ENCODE peak calls at places on chromosomes 2 and 18, in eight cellular contexts. Q is HCT116, U is right lobe of liver, J is Peyer's patch, C is heart left ventricle, K is K562, S is esophagus squamous epithelium, F is HepG2. I is an unnamed sample.

GRCh38 chr2:163698857-163699256 is 37.0 kb downstream of the FIGN start:
- DNase-seq in Q (no peak), U (no peak), J (no peak), C (no peak), K (no peak), S (no peak), F (no peak), I (no peak)

GRCh38 chr2:71700880-71701397 is 247.6 kb downstream of the DYSF start:
- DNase-seq in Q (no peak), U (no peak), J (no peak), C (peak), K (no peak), S (no peak), F (peak), I (no peak)

GRCh38 chr18:31596081-31596872 is 4.6 kb downstream of the TTR start:
- DNase-seq in Q (no peak), U (no peak), J (no peak), C (no peak), K (no peak), S (no peak), F (peak), I (no peak)

GRCh38 chr2:19321946-19322345 is 36.5 kb downstream of the OSR1 start:
- DNase-seq in Q (no peak), U (no peak), J (no peak), C (no peak), K (no peak), S (no peak), F (peak), I (no peak)

GRCh38 chr2:171482877-171483276 is 39.4 kb upstream of the CYBRD1 start:
- DNase-seq in Q (no peak), U (no peak), J (no peak), C (no peak), K (no peak), S (no peak), F (no peak), I (no peak)

GRCh38 chr2:204625135-204625534 is 79.9 kb downstream of the PARD3B start:
- DNase-seq in Q (no peak), U (no peak), J (no peak), C (no peak), K (no peak), S (no peak), F (no peak), I (no peak)

GRCh38 chr18:36305375-36305774 is 7.9 kb downstream of the FHOD3 start:
- DNase-seq in Q (no peak), U (no peak), J (no peak), C (no peak), K (no peak), S (no peak), F (no peak), I (no peak)

GRCh38 chr2:192051533-192051932 is 143.2 kb downstream of the TMEFF2 start:
- DNase-seq in Q (no peak), U (no peak), J (no peak), C (no peak), K (no peak), S (no peak), F (no peak), I (peak)

GRCh38 chr2:232104076-232104646 is 142.6 kb downstream of the DIS3L2 start:
- DNase-seq in Q (no peak), U (no peak), J (no peak), C (no peak), K (no peak), S (no peak), F (no peak), I (no peak)

GRCh38 chr18:42850174-42850766 is 265.2 kb downstream of the RIT2 start:
- DNase-seq in Q (no peak), U (no peak), J (no peak), C (no peak), K (no peak), S (no peak), F (no peak), I (no peak)

GRCh38 chr2:29802976-29803375 is 118.4 kb downstream of the ALK start:
- DNase-seq in Q (no peak), U (no peak), J (no peak), C (no peak), K (no peak), S (no peak), F (no peak), I (no peak)

GRCh38 chr2:16320716-16321115 is 344.9 kb downstream of the CYRIA start:
- DNase-seq in Q (no peak), U (no peak), J (no peak), C (no peak), K (no peak), S (no peak), F (no peak), I (no peak)

GRCh38 chr2:57934659-57935058 is 111.9 kb upstream of the VRK2 start:
- DNase-seq in Q (no peak), U (no peak), J (no peak), C (no peak), K (no peak), S (no peak), F (no peak), I (no peak)

GRCh38 chr2:154697422-154698237 is 865 bp upstream of the KCNJ3 start:
- DNase-seq in Q (no peak), U (peak), J (no peak), C (no peak), K (no peak), S (no peak), F (no peak), I (no peak)

GRCh38 chr18:58865714-58866113 is 1.0 kb downstream of the ZNF532 start:
- DNase-seq in Q (no peak), U (no peak), J (no peak), C (no peak), K (no peak), S (no peak), F (no peak), I (no peak)

GRCh38 chr2:72993147-72993546 is 75.8 kb downstream of the EMX1 start:
- DNase-seq in Q (peak), U (no peak), J (peak), C (no peak), K (peak), S (no peak), F (peak), I (peak)

GRCh38 chr2:229927817-229928321 is 5.6 kb downstream of the FBXO36 start:
- DNase-seq in Q (no peak), U (no peak), J (no peak), C (no peak), K (no peak), S (no peak), F (no peak), I (no peak)

GRCh38 chr2:189444322-189444721 is 3.0 kb downstream of the WDR75 start:
- DNase-seq in Q (no peak), U (no peak), J (no peak), C (no peak), K (no peak), S (no peak), F (no peak), I (peak)

GRCh38 chr2:191786694-191787093 is 60.2 kb downstream of the CAVIN2 start:
- DNase-seq in Q (no peak), U (no peak), J (no peak), C (no peak), K (no peak), S (no peak), F (no peak), I (no peak)

GRCh38 chr2:14143435-14143834 is 489.1 kb upstream of the LRATD1 start:
- DNase-seq in Q (no peak), U (no peak), J (no peak), C (no peak), K (no peak), S (no peak), F (no peak), I (no peak)

GRCh38 chr2:168470880-168471475 is 14.9 kb downstream of the CERS6 start:
- DNase-seq in Q (no peak), U (no peak), J (no peak), C (no peak), K (no peak), S (no peak), F (no peak), I (no peak)

GRCh38 chr2:225120175-225120574 is 77.9 kb upstream of the DOCK10 start:
- DNase-seq in Q (no peak), U (no peak), J (no peak), C (no peak), K (no peak), S (no peak), F (no peak), I (no peak)

GRCh38 chr2:48146552-48146951 is 240.3 kb upstream of the FBXO11 start:
- DNase-seq in Q (no peak), U (no peak), J (no peak), C (no peak), K (no peak), S (no peak), F (no peak), I (peak)

GRCh38 chr2:8491296-8492048 is 190.4 kb upstream of the ID2 start:
- DNase-seq in Q (no peak), U (no peak), J (no peak), C (no peak), K (no peak), S (no peak), F (no peak), I (no peak)

GRCh38 chr18:73316513-73316912 is 448.7 kb upstream of the NETO1 start:
- DNase-seq in Q (no peak), U (no peak), J (no peak), C (no peak), K (no peak), S (no peak), F (no peak), I (no peak)

GRCh38 chr18:40414155-40414754 is 1540.8 kb upstream of the PIK3C3 start:
- DNase-seq in Q (no peak), U (no peak), J (no peak), C (no peak), K (no peak), S (no peak), F (no peak), I (no peak)

GRCh38 chr2:20141056-20141762 is 83.7 kb downstream of the SDC1 start:
- DNase-seq in Q (peak), U (peak), J (peak), C (peak), K (peak), S (no peak), F (peak), I (peak)

GRCh38 chr2:88724643-88725332 is 33.3 kb downstream of the RPIA start:
- DNase-seq in Q (no peak), U (no peak), J (no peak), C (no peak), K (no peak), S (no peak), F (no peak), I (no peak)

GRCh38 chr18:37705016-37705415 is 139.4 kb upstream of the CELF4 start:
- DNase-seq in Q (no peak), U (no peak), J (no peak), C (no peak), K (no peak), S (no peak), F (no peak), I (no peak)

GRCh38 chr2:192194065-192194865 is 468 bp downstream of the TMEFF2 start:
- DNase-seq in Q (no peak), U (no peak), J (no peak), C (peak), K (no peak), S (no peak), F (no peak), I (no peak)

GRCh38 chr2:101518470-101519172 is 43.7 kb upstream of the RFX8 start:
- DNase-seq in Q (peak), U (peak), J (no peak), C (peak), K (peak), S (no peak), F (peak), I (no peak)

GRCh38 chr2:224260605-224261004 is 141.3 kb downstream of the FAM124B start:
- DNase-seq in Q (no peak), U (no peak), J (no peak), C (no peak), K (no peak), S (no peak), F (no peak), I (no peak)

GRCh38 chr2:223460774-223461211 is 141.4 kb downstream of the SCG2 start:
- DNase-seq in Q (peak), U (no peak), J (no peak), C (no peak), K (no peak), S (no peak), F (no peak), I (no peak)

GRCh38 chr2:112031916-112032582 is 23.0 kb upstream of the TMEM87B start:
- DNase-seq in Q (no peak), U (no peak), J (no peak), C (no peak), K (no peak), S (no peak), F (no peak), I (no peak)

GRCh38 chr2:5690718-5691658 is 1.2 kb upstream of the SOX11 start:
- DNase-seq in Q (no peak), U (no peak), J (no peak), C (no peak), K (no peak), S (no peak), F (no peak), I (no peak)

GRCh38 chr2:67515538-67515937 is 118.4 kb downstream of the ETAA1 start:
- DNase-seq in Q (no peak), U (no peak), J (no peak), C (no peak), K (no peak), S (no peak), F (no peak), I (no peak)

GRCh38 chr18:70620837-70621612 is 332.2 kb downstream of the SOCS6 start:
- DNase-seq in Q (no peak), U (no peak), J (no peak), C (no peak), K (no peak), S (no peak), F (no peak), I (peak)

GRCh38 chr2:55779459-55780421 is 86.1 kb upstream of the PNPT1 start:
- DNase-seq in Q (peak), U (no peak), J (no peak), C (no peak), K (no peak), S (no peak), F (peak), I (no peak)
- TF ChIP-seq POLR2A in Q (no peak), U (no peak), J (no peak), C (no peak), K (no peak), S (no peak), F (no peak), I (no peak)

GRCh38 chr2:9755638-9756037 is 87.6 kb upstream of the TAF1B start:
- DNase-seq in Q (no peak), U (no peak), J (no peak), C (no peak), K (no peak), S (no peak), F (no peak), I (no peak)

GRCh38 chr2:9758741-9759140 is 84.5 kb upstream of the TAF1B start:
- DNase-seq in Q (no peak), U (no peak), J (no peak), C (no peak), K (no peak), S (no peak), F (no peak), I (no peak)

GRCh38 chr2:9756692-9757250 is 86.5 kb upstream of the TAF1B start:
- DNase-seq in Q (no peak), U (no peak), J (no peak), C (no peak), K (no peak), S (no peak), F (no peak), I (no peak)

GRCh38 chr2:9760069-9760910 is 83.0 kb upstream of the TAF1B start:
- DNase-seq in Q (no peak), U (no peak), J (no peak), C (no peak), K (no peak), S (no peak), F (no peak), I (peak)

DNA sequence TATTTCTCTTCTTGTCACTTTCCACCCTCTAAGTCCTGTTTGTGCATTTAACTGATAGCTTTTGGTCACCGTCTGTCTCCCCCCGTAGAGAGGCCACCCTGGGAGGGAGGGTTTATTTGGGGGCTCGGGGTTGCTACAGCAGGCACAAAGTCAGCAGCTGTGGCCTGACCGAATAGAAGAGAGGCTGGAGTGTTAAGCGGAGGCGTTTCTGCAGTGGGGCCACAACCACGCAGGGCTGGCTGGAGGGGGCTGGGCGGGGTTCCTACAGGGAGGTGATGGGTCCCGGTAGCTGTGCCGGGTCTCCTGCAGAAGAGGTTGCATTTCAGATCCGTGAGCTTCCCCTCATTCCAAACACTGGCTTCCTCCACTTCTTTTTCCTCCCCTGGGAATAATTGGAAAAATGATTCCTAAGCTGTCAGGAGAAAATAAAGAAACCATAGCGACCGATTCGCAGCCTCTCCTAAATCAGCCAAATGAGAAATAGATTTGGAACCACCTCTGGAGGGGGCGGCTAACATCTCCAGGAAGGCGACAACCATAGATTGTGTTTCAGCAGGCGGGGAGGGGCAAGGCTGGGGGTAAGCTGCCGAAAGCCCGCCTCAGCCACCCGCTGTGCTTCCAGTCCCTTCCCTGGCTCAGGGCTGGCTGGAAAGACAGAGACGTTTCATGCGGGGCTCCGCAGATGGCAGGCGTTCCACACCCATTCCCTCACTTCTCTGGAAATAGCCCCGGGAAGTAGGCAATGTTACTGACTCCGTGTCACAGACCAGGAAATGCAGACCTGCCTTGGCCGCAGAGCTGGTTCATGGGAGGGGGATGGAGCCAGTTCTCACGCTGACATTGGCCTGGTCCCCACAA is 85.6 kb upstream of the TAF1B start:
- DNase-seq in Q (no peak), U (no peak), J (no peak), C (peak), K (no peak), S (no peak), F (no peak), I (no peak)
- TF ChIP-seq POLR2A in Q (no peak), U (no peak), J (no peak), C (peak), K (no peak), S (no peak), F (no peak), I (no peak)

GRCh38 chr2:173965372-173966025 is at the start of gene SP3:
- DNase-seq in Q (peak), U (peak), J (peak), C (peak), K (peak), S (peak), F (peak), I (peak)
- TF ChIP-seq POLR2A in Q (peak), U (peak), J (peak), C (peak), K (peak), S (peak), F (peak), I (peak)

GRCh38 chr2:86562485-86562890 is 755 bp downstream of the CHMP3 start:
- DNase-seq in Q (no peak), U (no peak), J (no peak), C (no peak), K (no peak), S (no peak), F (no peak), I (no peak)

GRCh38 chr2:86566828-86567205 is 3.6 kb upstream of the CHMP3 start:
- DNase-seq in Q (no peak), U (no peak), J (no peak), C (no peak), K (no peak), S (no peak), F (no peak), I (no peak)

GRCh38 chr2:86563650-86564061 is 413 bp upstream of the CHMP3 start:
- DNase-seq in Q (no peak), U (no peak), J (no peak), C (no peak), K (no peak), S (no peak), F (no peak), I (no peak)

GRCh38 chr2:86566158-86566827 is 3.0 kb upstream of the CHMP3 start:
- DNase-seq in Q (no peak), U (no peak), J (no peak), C (no peak), K (peak), S (no peak), F (no peak), I (no peak)

GRCh38 chr2:86562891-86563649 is at the start of gene CHMP3:
- DNase-seq in Q (peak), U (peak), J (peak), C (peak), K (peak), S (peak), F (peak), I (peak)
- TF ChIP-seq POLR2A in Q (peak), U (peak), J (peak), C (peak), K (peak), S (peak), F (peak), I (peak)

DNA sequence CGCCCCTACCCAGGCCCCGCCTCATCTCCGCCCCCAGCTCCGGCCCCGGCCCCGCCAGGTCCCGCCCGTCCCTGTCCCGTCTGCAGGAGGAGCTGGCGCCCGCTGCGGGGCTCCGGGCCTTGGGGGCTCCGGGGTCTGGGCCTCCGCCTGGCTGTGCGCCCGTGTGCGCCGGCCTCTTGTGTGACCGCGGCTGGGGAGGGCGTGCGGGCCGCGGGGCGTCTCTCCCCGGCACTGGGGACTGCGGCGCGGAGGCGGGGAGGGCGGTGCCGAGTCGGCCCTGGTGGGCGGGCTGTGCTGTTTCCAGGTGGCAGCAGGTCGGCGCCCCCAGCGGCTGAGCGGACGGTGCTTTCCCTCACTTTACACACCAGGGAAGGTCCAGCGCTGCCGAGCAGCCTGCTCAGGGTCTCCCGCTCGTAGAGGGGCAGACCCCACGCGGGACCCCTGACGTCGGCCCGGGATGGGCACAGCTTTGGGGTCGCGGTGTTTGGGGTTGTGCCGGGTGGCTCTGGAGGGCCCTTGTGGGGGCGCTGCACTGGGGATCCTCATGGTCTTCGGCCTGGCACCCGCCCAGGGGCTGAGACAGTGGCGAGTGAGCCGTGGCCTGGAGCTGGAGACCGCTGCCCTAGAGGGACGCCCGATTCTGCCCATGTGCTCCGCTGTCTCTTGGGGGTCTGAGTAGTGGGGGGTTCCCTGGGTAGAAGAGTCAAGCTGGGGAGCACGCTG is 727 bp downstream of the ING5 start:
- DNase-seq in Q (peak), U (peak), J (peak), C (peak), K (peak), S (peak), F (peak), I (peak)
- TF ChIP-seq POLR2A in Q (no peak), U (no peak), J (no peak), C (peak), K (no peak), S (no peak), F (peak), I (no peak)